ENCODE peak calls at places on chromosomes 2 and 18, in seven cellular contexts. V is HepG2, M is H1, D is SK-N-SH, J is HCT116, L is GM12878, X is K562. A is an unnamed sample.

GRCh38 chr2:240179941-240180666 is 39.6 kb upstream of the OTOS start:
- DNase-seq in V (no peak), M (no peak), D (no peak), J (no peak), L (no peak), X (no peak), A (no peak)

GRCh38 chr2:215465246-215465645 is 29.4 kb upstream of the FN1 start:
- DNase-seq in V (no peak), M (no peak), D (no peak), J (no peak), L (no peak), X (no peak), A (no peak)

GRCh38 chr18:5521000-5521399 is 22.8 kb downstream of the EPB41L3 start:
- DNase-seq in V (no peak), M (no peak), D (no peak), J (no peak), L (no peak), X (no peak), A (no peak)

GRCh38 chr2:54103454-54104314 is 11.7 kb upstream of the ACYP2 start:
- DNase-seq in V (peak; percentile 79), M (no peak), D (peak; percentile 81), J (peak; percentile 34), L (no peak), X (peak; percentile 15), A (no peak)

GRCh38 chr2:215772003-215772402 is 241.3 kb downstream of the MREG start:
- DNase-seq in V (peak; percentile 76), M (no peak), D (no peak), J (no peak), L (no peak), X (no peak), A (no peak)

GRCh38 chr2:20211420-20211819 is 13.5 kb downstream of the SDC1 start:
- DNase-seq in V (no peak), M (no peak), D (no peak), J (no peak), L (no peak), X (no peak), A (no peak)

GRCh38 chr2:96808176-96808837 is 7.8 kb upstream of the CNNM3 start:
- DNase-seq in V (no peak), M (no peak), D (no peak), J (no peak), L (no peak), X (no peak), A (no peak)

GRCh38 chr2:70633508-70633907 is 79.9 kb upstream of the TGFA start:
- DNase-seq in V (no peak), M (no peak), D (no peak), J (no peak), L (no peak), X (no peak), A (no peak)

GRCh38 chr2:74414913-74415761 is 6.3 kb downstream of the C2orf81 start:
- DNase-seq in V (no peak), M (no peak), D (peak; percentile 28), J (no peak), L (no peak), X (no peak), A (no peak)

GRCh38 chr2:72127401-72128058 is 20.1 kb downstream of the CYP26B1 start:
- DNase-seq in V (no peak), M (no peak), D (no peak), J (no peak), L (no peak), X (no peak), A (no peak)

GRCh38 chr2:27088644-27089043 is 2.1 kb downstream of the KHK start:
- DNase-seq in V (no peak), M (no peak), D (no peak), J (no peak), L (no peak), X (no peak), A (no peak)

GRCh38 chr18:7467708-7468466 is 99.2 kb upstream of the PTPRM start:
- DNase-seq in V (peak; percentile 23), M (no peak), D (no peak), J (no peak), L (no peak), X (peak; percentile 17), A (no peak)

GRCh38 chr2:143321994-143322393 is 192.8 kb downstream of the ARHGAP15 start:
- DNase-seq in V (no peak), M (no peak), D (no peak), J (no peak), L (no peak), X (peak; percentile 24), A (no peak)

GRCh38 chr2:95041060-95041823 is 15.7 kb downstream of the MAL start:
- DNase-seq in V (no peak), M (no peak), D (no peak), J (no peak), L (no peak), X (no peak), A (no peak)

GRCh38 chr18:36419913-36420531 is 122.5 kb downstream of the FHOD3 start:
- DNase-seq in V (peak; percentile 5), M (no peak), D (no peak), J (peak; percentile 60), L (no peak), X (no peak), A (peak; percentile 33)

GRCh38 chr2:219120082-219120481 is 40.5 kb downstream of the NHEJ1 start:
- DNase-seq in V (no peak), M (no peak), D (no peak), J (no peak), L (no peak), X (no peak), A (no peak)

GRCh38 chr2:127355407-127356008 is 32.3 kb downstream of the MAP3K2 start:
- DNase-seq in V (peak; percentile 38), M (no peak), D (peak; percentile 33), J (peak; percentile 27), L (no peak), X (peak; percentile 54), A (no peak)

GRCh38 chr2:231300722-231301076 is 94.8 kb upstream of the B3GNT7 start:
- DNase-seq in V (no peak), M (no peak), D (no peak), J (no peak), L (no peak), X (no peak), A (no peak)

GRCh38 chr18:61388010-61388409 is 54.8 kb downstream of the CDH20 start:
- DNase-seq in V (no peak), M (no peak), D (no peak), J (no peak), L (no peak), X (no peak), A (no peak)

GRCh38 chr18:27377251-27377650 is 192.1 kb upstream of the CHST9 start:
- DNase-seq in V (no peak), M (no peak), D (no peak), J (no peak), L (no peak), X (no peak), A (no peak)

GRCh38 chr2:233267516-233268245 is 16.2 kb downstream of the ATG16L1 start:
- DNase-seq in V (no peak), M (no peak), D (no peak), J (no peak), L (peak; percentile 58), X (no peak), A (no peak)

GRCh38 chr2:217437289-217437688 is 565.5 kb downstream of the TNS1 start:
- DNase-seq in V (no peak), M (no peak), D (no peak), J (no peak), L (no peak), X (no peak), A (no peak)

GRCh38 chr2:217433522-217433921 is 569.3 kb downstream of the TNS1 start:
- DNase-seq in V (no peak), M (no peak), D (no peak), J (no peak), L (no peak), X (no peak), A (no peak)

GRCh38 chr2:217436386-217436785 is 566.4 kb downstream of the TNS1 start:
- DNase-seq in V (no peak), M (no peak), D (no peak), J (no peak), L (no peak), X (no peak), A (no peak)

GRCh38 chr2:217431577-217432269 is 571.1 kb downstream of the TNS1 start:
- DNase-seq in V (no peak), M (no peak), D (no peak), J (no peak), L (no peak), X (no peak), A (no peak)

DNA sequence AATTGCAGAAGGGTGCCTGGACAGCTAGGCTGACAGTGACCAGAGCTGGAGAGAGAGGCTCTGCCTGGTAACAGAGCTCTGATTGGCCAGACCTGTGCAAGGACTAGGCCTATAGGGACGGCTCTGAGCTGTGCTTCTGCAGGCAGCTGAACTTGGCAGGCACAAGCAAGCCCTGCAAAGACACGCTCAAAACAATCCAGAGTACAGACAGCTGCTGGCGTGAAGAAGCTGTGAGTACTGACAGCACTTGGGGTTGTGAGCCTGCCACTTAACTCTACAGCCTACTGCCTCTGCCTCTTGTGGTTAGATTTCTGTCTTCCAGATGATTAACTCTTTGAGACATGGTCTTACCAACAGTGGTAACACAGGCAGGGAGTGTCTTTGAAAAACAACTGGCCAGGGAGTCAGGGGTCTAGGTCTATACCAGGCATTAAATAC is 568.6 kb downstream of the TNS1 start:
- DNase-seq in V (peak; percentile 69), M (peak; percentile 65), D (peak; percentile 82), J (peak; percentile 45), L (peak; percentile 49), X (peak; percentile 28), A (no peak)
- TF ChIP-seq CTCF in V (no peak), M (no peak), D (no peak), J (no peak), L (no peak), X (no peak), A (no peak)

DNA sequence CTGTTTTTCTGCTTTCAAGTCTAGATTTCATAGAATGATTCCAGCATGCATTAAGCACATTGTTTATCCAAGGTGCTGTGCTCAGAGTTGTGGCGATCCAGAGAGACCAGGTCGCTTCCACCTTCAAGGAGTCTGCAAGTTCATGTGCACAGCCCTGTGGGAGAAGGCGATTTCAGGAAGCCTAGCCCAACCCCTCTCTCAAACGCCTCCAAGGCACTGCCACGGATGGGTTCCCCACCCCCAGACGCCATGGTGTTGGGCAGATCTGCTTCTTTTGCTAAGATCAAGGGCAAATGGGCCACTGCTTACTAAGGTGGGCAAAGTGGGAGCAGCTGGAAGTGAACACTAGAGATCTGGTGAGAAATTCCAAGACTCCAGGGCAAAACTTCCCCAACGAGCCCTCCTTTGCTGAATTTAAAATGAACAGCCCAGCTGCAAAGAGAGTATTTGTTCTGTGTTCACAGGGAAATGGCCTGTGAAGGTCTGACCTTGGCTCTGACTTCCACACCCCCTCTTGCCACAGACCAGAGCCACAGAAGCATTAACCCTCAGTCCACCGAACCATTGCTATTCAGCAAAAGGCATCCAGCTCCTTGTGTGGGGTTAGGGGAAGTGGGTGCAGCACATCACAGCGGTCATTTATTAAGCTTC is 45.1 kb upstream of the ZBTB7C start:
- DNase-seq in V (peak; percentile 72), M (no peak), D (no peak), J (no peak), L (no peak), X (no peak), A (no peak)
- TF ChIP-seq SIN3A in V (no peak), M (no peak), D (no peak), J (no peak), L (no peak), X (no peak), A (no peak)

GRCh38 chr2:103991591-103991990 is 862.3 kb upstream of the POU3F3 start:
- DNase-seq in V (peak; percentile 9), M (no peak), D (peak; percentile 4), J (no peak), L (no peak), X (no peak), A (no peak)
- TF ChIP-seq CTCF in V (peak; percentile 40), M (no peak), D (peak; percentile 35), J (no peak), L (no peak), X (no peak), A (peak; percentile 38)

GRCh38 chr2:149686677-149687427 is 99.3 kb upstream of the MMADHC start:
- DNase-seq in V (no peak), M (no peak), D (peak; percentile 12), J (no peak), L (no peak), X (no peak), A (no peak)
- TF ChIP-seq SIN3A in V (no peak), M (no peak), D (no peak), J (no peak), L (no peak), X (no peak), A (no peak)

A was measured in Panc1.